ENCODE peak calls at places on chromosomes 16 and 17, in five cellular contexts. Y is lung; N is CD8-positive, alpha-beta memory T cell; B is prostate gland; P is right atrium auricular region. V is an unnamed sample.

GRCh38 chr16:85614338-85615013 is 1.4 kb downstream of the GSE1 start:
- DNase-seq in Y (no peak), N (peak; percentile 64), B (no peak), P (no peak), V (no peak)

GRCh38 chr17:5941258-5941657 is 128.9 kb upstream of the WSCD1 start:
- DNase-seq in Y (no peak), N (no peak), B (no peak), P (no peak), V (no peak)

GRCh38 chr16:10947211-10947787 is 2.9 kb downstream of the CLEC16A start:
- DNase-seq in Y (no peak), N (no peak), B (no peak), P (no peak), V (no peak)

GRCh38 chr16:1001096-1001495 is 19.5 kb downstream of the SOX8 start:
- DNase-seq in Y (no peak), N (no peak), B (no peak), P (no peak), V (no peak)

GRCh38 chr17:41547921-41548843 is 20.1 kb upstream of the KRT19 start:
- DNase-seq in Y (peak; percentile 70), N (peak; percentile 35), B (peak; percentile 44), P (peak; percentile 66), V (no peak)

GRCh38 chr17:80103061-80103481 is 1.7 kb downstream of the GAA start:
- DNase-seq in Y (no peak), N (no peak), B (no peak), P (no peak), V (no peak)

GRCh38 chr17:82213251-82214011 is 789 bp upstream of the CCDC57 start:
- DNase-seq in Y (no peak), N (peak; percentile 73), B (no peak), P (no peak), V (peak; percentile 44)

GRCh38 chr17:65876985-65877384 is 314.9 kb downstream of the CEP112 start:
- DNase-seq in Y (no peak), N (no peak), B (no peak), P (no peak), V (no peak)

GRCh38 chr17:48545539-48545938 is 630 bp upstream of the HOXB2 start:
- DNase-seq in Y (no peak), N (peak; percentile 4), B (no peak), P (no peak), V (no peak)

GRCh38 chr17:65455972-65456343 is 105.5 kb downstream of the AXIN2 start:
- DNase-seq in Y (peak; percentile 49), N (no peak), B (peak; percentile 18), P (no peak), V (no peak)

GRCh38 chr17:45834471-45835396 is 9.9 kb upstream of the SPPL2C start:
- DNase-seq in Y (no peak), N (no peak), B (no peak), P (no peak), V (no peak)

GRCh38 chr17:82696916-82697807 is 1.3 kb downstream of the RAB40B start:
- DNase-seq in Y (no peak), N (no peak), B (no peak), P (no peak), V (no peak)

GRCh38 chr16:13435873-13436474 is 484.0 kb upstream of the ERCC4 start:
- DNase-seq in Y (no peak), N (no peak), B (no peak), P (no peak), V (no peak)

GRCh38 chr16:83603981-83604570 is 203.7 kb upstream of the HSBP1 start:
- DNase-seq in Y (no peak), N (no peak), B (no peak), P (no peak), V (no peak)

GRCh38 chr17:79993390-79994221 is 42.1 kb downstream of the TBC1D16 start:
- DNase-seq in Y (peak; percentile 80), N (no peak), B (peak; percentile 64), P (peak; percentile 90), V (no peak)

GRCh38 chr17:80477647-80478478 is 1.5 kb upstream of the NPTX1 start:
- DNase-seq in Y (no peak), N (no peak), B (no peak), P (no peak), V (no peak)

GRCh38 chr16:4990415-4990814 is 32.3 kb downstream of the SEC14L5 start:
- DNase-seq in Y (no peak), N (no peak), B (no peak), P (no peak), V (no peak)

GRCh38 chr17:18226284-18226945 is 980 bp downstream of the LLGL1 start:
- DNase-seq in Y (no peak), N (no peak), B (no peak), P (no peak), V (no peak)

GRCh38 chr17:36468903-36469635 is 17.4 kb upstream of the ZNHIT3 start:
- DNase-seq in Y (no peak), N (no peak), B (no peak), P (no peak), V (no peak)

GRCh38 chr17:41985919-41986318 is 19.3 kb downstream of the CNP start:
- DNase-seq in Y (no peak), N (no peak), B (no peak), P (no peak), V (no peak)

GRCh38 chr17:21042434-21043295 is at the start of gene USP22:
- DNase-seq in Y (no peak), N (no peak), B (peak; percentile 13), P (no peak), V (no peak)

GRCh38 chr16:49858200-49859129 is 2.6 kb upstream of the ZNF423 start:
- DNase-seq in Y (peak; percentile 37), N (no peak), B (no peak), P (no peak), V (no peak)

GRCh38 chr16:26765087-26765486 is 301.6 kb upstream of the C16orf82 start:
- DNase-seq in Y (no peak), N (no peak), B (no peak), P (no peak), V (no peak)

GRCh38 chr16:9647981-9648701 is 534.1 kb downstream of the GRIN2A start:
- DNase-seq in Y (no peak), N (no peak), B (peak; percentile 10), P (no peak), V (no peak)

GRCh38 chr17:48241131-48241591 is 133.6 kb downstream of the SNX11 start:
- DNase-seq in Y (peak; percentile 37), N (no peak), B (no peak), P (peak; percentile 59), V (no peak)

GRCh38 chr17:46190763-46191162 is 2.5 kb downstream of the KANSL1 start:
- DNase-seq in Y (no peak), N (no peak), B (no peak), P (no peak), V (no peak)

GRCh38 chr17:6755731-6756184 is at the start of gene XAF1:
- DNase-seq in Y (peak; percentile 49), N (peak; percentile 71), B (peak; percentile 25), P (no peak), V (no peak)

GRCh38 chr17:67742025-67742424 is 24.3 kb downstream of the NOL11 start:
- DNase-seq in Y (no peak), N (no peak), B (no peak), P (no peak), V (no peak)

GRCh38 chr17:73560661-73561060 is 83.6 kb downstream of the SDK2 start:
- DNase-seq in Y (no peak), N (no peak), B (no peak), P (no peak), V (no peak)

GRCh38 chr17:78899361-78900260 is 3.4 kb downstream of the CEP295NL start:
- DNase-seq in Y (peak; percentile 68), N (no peak), B (no peak), P (no peak), V (no peak)

GRCh38 chr17:42571435-42572225 is 4.7 kb downstream of the MLX start:
- DNase-seq in Y (peak; percentile 70), N (no peak), B (peak; percentile 42), P (no peak), V (no peak)

GRCh38 chr16:74297296-74297665 is 667 bp downstream of the PSMD7 start:
- DNase-seq in Y (no peak), N (no peak), B (peak; percentile 8), P (no peak), V (peak; percentile 11)

GRCh38 chr17:29732613-29733012 is 109.9 kb upstream of the CORO6 start:
- DNase-seq in Y (no peak), N (no peak), B (no peak), P (no peak), V (no peak)

GRCh38 chr17:29149431-29150064 is 30.6 kb downstream of the MYO18A start:
- DNase-seq in Y (no peak), N (no peak), B (peak; percentile 48), P (no peak), V (no peak)

GRCh38 chr16:79605999-79606398 is 5.5 kb upstream of the MAF start:
- DNase-seq in Y (no peak), N (no peak), B (no peak), P (peak; percentile 54), V (no peak)

GRCh38 chr17:59121901-59122480 is 15.3 kb upstream of the TRIM37 start:
- DNase-seq in Y (no peak), N (no peak), B (no peak), P (no peak), V (no peak)

GRCh38 chr16:22075776-22076175 is 16.6 kb upstream of the VWA3A start:
- DNase-seq in Y (no peak), N (no peak), B (no peak), P (no peak), V (no peak)

GRCh38 chr16:48647794-48648193 is 37.8 kb upstream of the N4BP1 start:
- DNase-seq in Y (no peak), N (no peak), B (no peak), P (no peak), V (no peak)
- H3K9me3 ChIP-seq in Y (peaks cover 6% of the 10 kb centered on the region), N (peaks cover 9% of the 10 kb centered on the region), B (no peaks in the 10 kb centered on the region), P (peaks cover 54% of the 10 kb centered on the region), V (peaks cover 5% of the 10 kb centered on the region)

GRCh38 chr16:35795361-35796029 is 2336.1 kb downstream of the TP53TG3F start:
- DNase-seq in Y (no peak), N (no peak), B (no peak), P (no peak), V (no peak)
- H3K9me3 ChIP-seq in Y (no peaks in the 10 kb centered on the region), N (no peaks in the 10 kb centered on the region), B (no peaks in the 10 kb centered on the region), P (no peaks in the 10 kb centered on the region), V (peaks cover 2% of the 10 kb centered on the region)

GRCh38 chr16:3306078-3306477 is 781 bp downstream of the ZNF75A start:
- DNase-seq in Y (no peak), N (no peak), B (no peak), P (no peak), V (no peak)
- H3K9me3 ChIP-seq in Y (peaks cover 2% of the 10 kb centered on the region), N (peaks cover 19% of the 10 kb centered on the region), B (peaks cover 3% of the 10 kb centered on the region), P (peaks cover 71% of the 10 kb centered on the region), V (peaks cover 16% of the 10 kb centered on the region)

DNA sequence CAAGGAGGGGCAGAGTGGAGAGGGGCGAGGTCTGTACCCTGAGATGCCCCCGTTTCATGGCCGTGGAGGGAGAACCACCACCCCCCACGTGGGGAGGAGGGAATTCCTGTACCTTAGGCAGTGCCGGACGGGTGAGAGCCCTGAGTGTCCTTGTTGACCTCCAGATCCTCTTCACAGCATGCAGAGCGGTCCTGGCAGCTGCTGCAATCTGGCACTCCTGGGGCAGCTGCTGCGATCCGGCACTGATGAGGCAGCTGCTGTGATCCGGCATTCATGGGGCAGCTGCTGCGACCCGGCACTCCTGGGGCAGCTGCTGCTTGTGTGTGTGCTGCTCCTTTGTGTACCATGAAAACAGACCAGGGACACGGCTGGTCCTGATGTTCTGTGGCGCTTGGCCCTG is 12.7 kb downstream of the ZNF778 start:
- DNase-seq in Y (no peak), N (no peak), B (no peak), P (no peak), V (no peak)
- H3K9me3 ChIP-seq in Y (peaks cover 4% of the 10 kb centered on the region), N (peaks cover 15% of the 10 kb centered on the region), B (no peaks in the 10 kb centered on the region), P (peaks cover 10% of the 10 kb centered on the region), V (peaks cover 7% of the 10 kb centered on the region)

V was measured in T-helper 17 cell.